ENCODE peak calls at places on chromosomes 16 and 17, in nine cellular contexts. S is stomach, V is mucosa of descending colon, R is mammary epithelial cell, Z is BE2C, M is GM13977, G is BJ, H is psoas muscle, A is lower leg skin. N is an unnamed sample.

GRCh38 chr17:75753514-75754377 is 11.2 kb downstream of the GALK1 start:
- DNase-seq in G (no peak), V (peak; percentile 52), R (no peak), A (no peak), Z (peak; percentile 83), S (peak; percentile 51), M (peak; percentile 92), H (peak; percentile 86), N (peak; percentile 70)

GRCh38 chr16:2473999-2474876 is 689 bp upstream of the TBC1D24 start:
- DNase-seq in V (peak; percentile 59), H (peak; percentile 74), G (no peak), S (peak; percentile 60), Z (peak; percentile 69), M (peak; percentile 87), A (no peak), R (peak; percentile 42), N (no peak)

GRCh38 chr16:30794634-30795033 is 7.6 kb upstream of the ZNF629 start:
- DNase-seq in A (no peak), Z (no peak), G (no peak), R (no peak), V (no peak), S (no peak), M (no peak), H (no peak), N (no peak)

GRCh38 chr16:68664297-68664696 is 19.2 kb downstream of the CDH3 start:
- DNase-seq in H (no peak), Z (no peak), S (no peak), A (no peak), M (no peak), V (no peak), R (no peak), G (no peak), N (no peak)

GRCh38 chr16:10957771-10958486 is 13.6 kb downstream of the CLEC16A start:
- DNase-seq in V (no peak), S (no peak), H (no peak), R (peak; percentile 50), M (no peak), A (no peak), G (no peak), Z (peak; percentile 36), N (no peak)

GRCh38 chr16:74623846-74624245 is 16.9 kb upstream of the GLG1 start:
- DNase-seq in Z (no peak), R (no peak), M (no peak), S (peak; percentile 24), A (peak; percentile 71), V (no peak), G (no peak), H (no peak), N (no peak)

GRCh38 chr16:4891886-4892216 is 44.6 kb downstream of the UBN1 start:
- DNase-seq in Z (no peak), R (no peak), H (no peak), V (no peak), M (no peak), A (no peak), S (no peak), G (no peak), N (no peak)

GRCh38 chr17:58224315-58224714 is 5.3 kb upstream of the MKS1 start:
- DNase-seq in G (no peak), M (no peak), R (peak; percentile 43), A (no peak), V (no peak), Z (no peak), S (no peak), H (no peak), N (no peak)

GRCh38 chr17:41796066-41796895 is 9.8 kb upstream of the JUP start:
- DNase-seq in V (no peak), M (no peak), G (no peak), R (peak; percentile 35), Z (no peak), H (no peak), S (no peak), A (no peak), N (no peak)

DNA sequence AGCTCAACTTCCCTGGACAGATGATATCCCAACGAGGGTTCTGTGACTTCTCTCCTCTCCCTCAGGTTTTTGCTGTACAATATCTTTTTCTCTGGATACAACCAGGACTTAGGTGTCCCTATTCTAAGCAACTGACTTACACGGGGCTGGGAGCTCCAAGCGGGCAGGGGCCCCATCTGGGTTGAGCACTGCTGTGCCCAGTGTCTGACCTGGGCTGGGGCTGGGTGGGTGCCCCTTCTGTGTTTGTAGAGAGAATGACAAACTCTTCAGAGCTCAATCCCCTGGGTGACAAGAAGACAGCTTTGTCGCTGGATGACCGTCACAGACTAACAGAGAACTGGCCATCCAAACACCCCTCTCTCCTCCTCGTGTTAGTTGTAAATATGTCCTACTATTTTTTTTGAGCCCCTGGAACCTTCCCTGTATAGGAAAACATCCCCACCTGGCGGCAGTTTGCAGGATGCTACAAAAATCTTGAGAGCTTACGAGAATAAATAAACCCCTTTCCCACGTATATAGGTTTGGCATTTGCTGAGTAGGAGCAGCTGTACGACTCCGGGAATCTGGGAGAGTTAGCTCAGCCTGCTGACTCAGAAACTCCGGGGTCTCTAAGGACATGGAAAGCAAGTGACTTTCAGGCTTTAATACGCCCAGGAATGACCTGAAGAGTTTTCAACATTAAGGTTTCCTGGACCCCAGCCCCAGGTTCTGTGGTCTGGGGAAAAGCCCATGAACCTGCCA is 23.7 kb upstream of the RCVRN start:
- DNase-seq in M (no peak), R (no peak), H (no peak), A (no peak), S (no peak), V (peak; percentile 22), Z (no peak), G (peak; percentile 17), N (no peak)
- TF ChIP-seq CTCF in M (peak; percentile 31), R (peak; percentile 19), H (peak; percentile 19), A (no peak), S (no peak), V (no peak), Z (peak; percentile 19), G (peak; percentile 57), N (peak; percentile 78)

GRCh38 chr17:73342549-73343167 is 30.9 kb upstream of the CDC42EP4 start:
- DNase-seq in R (peak; percentile 55), G (no peak), H (no peak), S (no peak), Z (no peak), M (no peak), V (no peak), A (no peak), N (no peak)
- TF ChIP-seq CTCF in R (peak; percentile 19), G (peak; percentile 25), H (no peak), S (no peak), Z (no peak), M (no peak), V (no peak), A (no peak), N (no peak)

GRCh38 chr16:24906901-24907300 is 61.1 kb downstream of the SLC5A11 start:
- DNase-seq in M (no peak), Z (no peak), S (no peak), A (no peak), R (no peak), G (no peak), V (no peak), H (no peak), N (no peak)

GRCh38 chr16:24908716-24909115 is 63.0 kb downstream of the SLC5A11 start:
- DNase-seq in R (no peak), G (no peak), V (no peak), Z (no peak), M (no peak), H (no peak), A (no peak), S (no peak), N (no peak)

GRCh38 chr16:24909856-24910255 is 64.1 kb downstream of the SLC5A11 start:
- DNase-seq in Z (no peak), H (no peak), V (no peak), S (no peak), A (no peak), G (no peak), M (no peak), R (no peak), N (no peak)

GRCh38 chr16:24906199-24906808 is 60.5 kb downstream of the SLC5A11 start:
- DNase-seq in A (no peak), S (no peak), H (no peak), M (no peak), G (no peak), V (peak; percentile 21), R (no peak), Z (no peak), N (no peak)
- TF ChIP-seq CTCF in A (no peak), S (no peak), H (peak; percentile 38), M (peak; percentile 33), G (peak; percentile 58), V (no peak), R (peak; percentile 50), Z (peak; percentile 45), N (peak; percentile 66)

DNA sequence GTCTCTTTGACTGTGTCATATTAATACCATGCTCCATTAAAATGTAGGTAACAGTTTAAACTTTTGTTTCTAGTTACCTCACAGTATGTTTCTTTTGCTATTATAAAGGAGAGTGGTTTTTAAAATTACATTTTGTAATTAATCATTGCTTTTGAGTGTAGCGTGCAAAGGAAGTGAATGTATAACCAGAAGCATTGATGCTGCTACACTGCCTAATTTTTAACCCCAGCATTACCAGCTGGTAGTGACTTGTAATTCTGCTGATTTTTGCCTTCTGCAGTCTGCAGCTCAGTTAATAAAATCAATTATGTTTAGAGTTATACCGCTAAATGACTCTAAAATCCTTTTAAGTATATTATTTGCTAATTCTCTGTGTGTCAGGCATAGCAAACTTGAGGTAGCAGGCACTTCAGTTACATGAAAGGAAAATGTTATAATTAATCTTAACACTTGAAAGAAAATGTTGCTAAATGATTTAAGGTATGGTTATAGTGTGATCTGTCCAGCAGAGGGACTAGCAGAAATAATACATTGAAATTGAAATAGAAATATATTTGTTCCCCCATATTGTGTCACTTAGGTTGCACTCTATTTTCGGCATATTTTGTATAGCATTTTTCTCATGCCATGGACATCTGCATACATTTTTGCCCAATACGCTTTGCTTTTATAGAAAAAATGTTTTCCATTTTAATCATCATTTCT is 388.5 kb downstream of the CNTNAP4 start:
- DNase-seq in S (no peak), M (no peak), A (no peak), G (no peak), R (no peak), Z (no peak), V (no peak), H (no peak), N (no peak)
- TF ChIP-seq CTCF in S (no peak), M (no peak), A (no peak), G (no peak), R (peak; percentile 29), Z (peak; percentile 14), V (no peak), H (no peak), N (peak; percentile 36)